ENCODE peak calls at places on chromosomes 2 and 18, in four cellular contexts. A, C, K and P are unnamed samples.

GRCh38 chr2:239065537-239065936 is 217.7 kb downstream of the TWIST2 start:
- DNase-seq in A (no peak), K (no peak), C (no peak), P (no peak)

GRCh38 chr2:46858697-46859080 is 56.9 kb downstream of the MCFD2 start:
- DNase-seq in K (no peak), A (peak), C (no peak), P (no peak)

GRCh38 chr2:216777637-216778273 is 82.1 kb downstream of the TNP1 start:
- DNase-seq in C (peak), A (peak), K (peak), P (no peak)

GRCh38 chr2:157838442-157839161 is 37.5 kb downstream of the ACVR1 start:
- DNase-seq in K (peak), A (peak), C (peak), P (no peak)

GRCh38 chr18:2547477-2548087 is 23.7 kb downstream of the METTL4 start:
- DNase-seq in K (peak), C (peak), A (peak), P (peak)

GRCh38 chr18:26621161-26622026 is 73.0 kb upstream of the KCTD1 start:
- DNase-seq in C (peak), A (peak), K (peak), P (no peak)

GRCh38 chr18:31302991-31303390 is 15.0 kb upstream of the DSG1 start:
- DNase-seq in C (no peak), A (no peak), K (no peak), P (peak)

GRCh38 chr2:203583696-203584095 is 48.6 kb upstream of the RAPH1 start:
- DNase-seq in A (peak), C (peak), K (no peak), P (no peak)

GRCh38 chr2:28765316-28765715 is 13.7 kb downstream of the PPP1CB start:
- DNase-seq in A (peak), K (no peak), C (no peak), P (no peak)

GRCh38 chr2:94879314-94879981 is 8.2 kb downstream of the TEKT4 start:
- DNase-seq in A (no peak), K (no peak), C (no peak), P (no peak)

GRCh38 chr18:3624818-3625716 is 175.1 kb downstream of the TGIF1 start:
- DNase-seq in A (peak), C (peak), K (peak), P (peak)

GRCh38 chr2:238936162-238937052 is 88.5 kb downstream of the TWIST2 start:
- DNase-seq in C (no peak), K (no peak), A (no peak), P (no peak)

GRCh38 chr2:71347517-71347916 is 15.9 kb downstream of the ZNF638 start:
- DNase-seq in K (peak), C (peak), A (peak), P (no peak)

GRCh38 chr2:198692907-198693510 is 764.7 kb downstream of the SATB2 start:
- DNase-seq in A (no peak), K (no peak), C (no peak), P (no peak)

GRCh38 chr2:101524811-101525430 is 50.0 kb upstream of the RFX8 start:
- DNase-seq in A (no peak), C (no peak), K (no peak), P (no peak)

GRCh38 chr2:229921101-229921891 is 513 bp downstream of the TRIP12 start:
- DNase-seq in K (peak), A (peak), C (peak), P (no peak)

GRCh38 chr2:101341901-101342624 is 33.6 kb upstream of the RNF149 start:
- DNase-seq in C (peak), A (peak), K (peak), P (peak)

GRCh38 chr2:160253440-160254296 is 53.6 kb upstream of the ITGB6 start:
- DNase-seq in A (peak), K (no peak), C (peak), P (peak)

GRCh38 chr2:7612969-7613368 is 695.8 kb downstream of the RNF144A start:
- DNase-seq in A (peak), C (no peak), K (no peak), P (no peak)

GRCh38 chr18:64966667-64967066 is 784.1 kb upstream of the CDH7 start:
- DNase-seq in C (peak), A (no peak), K (no peak), P (no peak)

GRCh38 chr18:37435996-37436395 is 129.6 kb downstream of the CELF4 start:
- DNase-seq in C (no peak), A (no peak), K (no peak), P (no peak)

GRCh38 chr18:50928551-50928950 is 39.3 kb upstream of the ELAC1 start:
- DNase-seq in A (peak), C (no peak), K (peak), P (no peak)

GRCh38 chr2:226631671-226632070 is 167.9 kb downstream of the IRS1 start:
- DNase-seq in A (no peak), K (no peak), C (no peak), P (no peak)

GRCh38 chr18:35005963-35006577 is 35.1 kb upstream of the MAPRE2 start:
- DNase-seq in A (peak), C (peak), K (peak), P (peak)

GRCh38 chr2:149038442-149039212 is at the start of gene LYPD6B:
- DNase-seq in C (peak), K (no peak), A (no peak), P (no peak)

GRCh38 chr2:22995576-22995975 is 389.4 kb upstream of the KLHL29 start:
- DNase-seq in C (no peak), K (no peak), A (no peak), P (no peak)

GRCh38 chr2:216335252-216335651 is 37.0 kb downstream of the MARCHF4 start:
- DNase-seq in A (no peak), K (no peak), C (no peak), P (no peak)

GRCh38 chr2:182047544-182047943 is 61.9 kb downstream of the PPP1R1C start:
- DNase-seq in K (no peak), A (no peak), C (no peak), P (no peak)

GRCh38 chr18:45402485-45403056 is 212.7 kb upstream of the SLC14A2 start:
- DNase-seq in K (no peak), A (peak), C (peak), P (peak)

GRCh38 chr2:225002656-225003045 is 39.6 kb downstream of the DOCK10 start:
- DNase-seq in A (no peak), K (no peak), C (peak), P (peak)

GRCh38 chr18:79942786-79943607 is 8.5 kb downstream of the SLC66A2 start:
- DNase-seq in K (no peak), C (peak), A (no peak), P (no peak)

GRCh38 chr2:62705859-62706720 is 577 bp downstream of the EHBP1 start:
- DNase-seq in K (peak), C (peak), A (peak), P (no peak)
- TF ChIP-seq CTCF in K (peak), C (no peak), A (peak), P (no peak)

DNA sequence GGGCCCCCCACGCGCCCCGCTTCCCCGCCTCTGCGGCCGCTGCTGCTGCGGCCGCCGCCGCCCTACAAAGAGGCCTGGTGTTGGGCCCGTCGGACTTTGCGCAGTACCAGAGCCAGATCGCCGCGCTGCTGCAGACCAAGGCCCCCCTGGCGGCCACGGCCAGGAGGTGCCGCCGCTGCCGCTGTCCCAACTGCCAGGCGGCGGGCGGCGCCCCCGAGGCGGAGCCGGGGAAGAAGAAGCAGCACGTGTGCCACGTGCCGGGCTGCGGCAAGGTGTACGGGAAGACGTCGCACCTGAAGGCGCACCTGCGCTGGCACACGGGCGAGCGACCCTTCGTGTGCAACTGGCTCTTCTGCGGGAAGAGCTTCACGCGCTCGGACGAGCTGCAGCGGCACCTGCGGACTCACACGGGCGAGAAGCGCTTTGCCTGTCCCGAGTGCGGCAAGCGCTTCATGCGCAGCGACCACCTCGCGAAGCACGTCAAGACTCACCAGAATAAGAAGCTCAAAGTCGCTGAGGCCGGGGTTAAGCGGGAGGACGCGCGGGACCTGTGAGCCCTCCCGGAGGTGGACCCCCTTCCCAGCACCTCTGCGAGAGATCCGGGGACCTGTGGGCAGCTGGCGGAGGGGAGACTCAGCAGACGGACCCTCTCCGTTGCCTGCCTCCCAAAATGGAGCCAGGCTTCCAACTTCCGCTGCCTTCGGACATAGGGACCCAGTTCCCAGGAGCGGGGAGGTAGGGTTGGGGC is 1.9 kb downstream of the SP5 start:
- DNase-seq in C (peak), K (no peak), A (no peak), P (no peak)
- H3K4me3 ChIP-seq in C (no peak), K (no peak), A (no peak), P (no peak)

DNA sequence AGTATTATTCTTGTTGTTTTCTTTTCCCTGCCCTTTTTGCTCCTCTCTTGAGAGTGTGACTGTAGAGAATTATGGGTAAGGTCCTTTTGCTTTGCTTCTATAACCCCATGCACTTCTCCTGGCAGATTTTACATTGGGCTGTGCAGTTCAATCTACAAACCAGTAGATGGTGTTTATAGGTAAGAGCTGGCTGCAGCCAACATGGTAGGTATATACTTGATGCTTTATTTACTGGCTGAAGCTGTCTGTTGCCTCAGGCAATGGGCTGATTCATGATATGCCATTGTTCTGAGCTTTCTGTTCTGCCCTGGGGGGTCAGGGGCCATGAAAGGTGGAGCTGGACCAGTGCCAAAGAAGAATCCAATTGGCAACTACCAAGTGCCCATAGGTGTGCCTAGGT is 48.3 kb upstream of the MYL1 start:
- DNase-seq in C (no peak), K (no peak), A (peak), P (no peak)
- TF ChIP-seq CTCF in C (no peak), K (no peak), A (peak), P (peak)

GRCh38 chr2:142065700-142066099 is 65.1 kb downstream of the LRP1B start:
- DNase-seq in C (no peak), A (no peak), K (no peak), P (no peak)

GRCh38 chr2:142065156-142065555 is 65.7 kb downstream of the LRP1B start:
- DNase-seq in C (no peak), A (no peak), K (no peak), P (no peak)

DNA sequence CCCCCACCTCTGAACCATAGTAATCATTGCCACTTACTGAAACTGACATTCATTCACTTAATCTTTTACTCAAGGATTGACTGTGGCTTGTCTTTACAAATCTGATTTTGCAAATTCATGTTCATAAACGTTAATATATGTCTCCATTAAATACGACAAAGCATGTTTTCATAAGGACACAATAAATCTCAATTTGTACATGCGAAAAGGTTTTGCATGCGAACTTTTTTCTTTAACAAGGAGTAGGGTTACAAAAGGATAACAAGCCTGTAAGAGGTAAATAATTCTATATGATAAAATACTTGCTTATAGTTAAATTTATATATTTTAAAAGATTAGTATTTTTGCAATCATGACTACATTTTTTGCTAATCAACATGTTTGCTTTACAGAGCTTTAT is 61.3 kb downstream of the LRP1B start:
- DNase-seq in A (no peak), C (no peak), K (no peak), P (no peak)
- H3K4me3 ChIP-seq in A (no peak), C (no peak), K (no peak), P (no peak)

GRCh38 chr2:3738454-3738853 is 35.1 kb downstream of the DCDC2C start:
- DNase-seq in A (peak), K (peak), C (no peak), P (no peak)
- TF ChIP-seq CTCF in A (peak), K (peak), C (no peak), P (peak)

DNA sequence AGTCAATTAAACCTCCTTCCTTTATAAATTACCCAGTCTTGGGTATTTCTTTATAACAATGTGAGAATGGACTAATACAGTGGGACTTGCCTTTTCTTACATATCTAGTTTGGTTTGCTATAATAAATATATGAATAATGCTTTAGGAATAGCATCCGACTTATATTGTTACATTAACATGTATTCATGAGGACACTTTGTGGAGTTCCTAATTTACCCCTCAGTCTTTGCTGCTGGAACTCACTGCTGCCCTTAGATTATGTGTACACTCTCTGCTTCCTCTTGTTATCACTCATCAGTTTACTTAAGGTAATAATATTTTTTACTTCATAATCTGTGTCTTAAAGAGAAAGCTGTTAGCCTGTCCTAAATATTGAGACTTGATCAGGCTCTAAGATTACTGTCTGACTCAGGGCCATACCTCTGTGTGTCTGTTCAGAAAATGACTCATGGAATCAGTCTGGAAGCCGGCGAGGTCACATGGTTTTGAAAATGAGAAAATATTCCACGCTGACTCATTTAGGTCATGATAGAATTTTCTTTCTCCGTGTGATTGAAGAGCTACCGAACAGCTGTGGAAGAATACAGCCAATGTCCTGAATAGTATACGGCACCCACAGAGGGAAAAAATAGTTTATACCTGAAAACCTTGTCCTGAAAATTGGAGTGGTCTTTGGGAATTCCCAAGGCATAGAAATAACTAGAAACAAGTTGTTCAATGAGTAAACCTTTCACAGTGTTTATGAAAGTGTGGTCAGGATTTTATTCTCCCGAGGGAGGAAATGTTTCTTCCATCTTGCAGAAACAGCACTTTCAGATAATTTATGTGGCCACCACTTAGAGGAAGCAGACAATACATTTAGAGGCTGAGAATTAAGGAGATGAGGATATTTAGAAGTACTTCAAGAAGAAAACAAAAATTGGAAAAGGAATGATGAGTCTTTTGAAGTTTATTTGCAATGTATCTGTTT is 156.4 kb downstream of the DSEL start:
- DNase-seq in C (peak), A (peak), K (no peak), P (peak)
- H3K4me3 ChIP-seq in C (no peak), A (peak), K (no peak), P (peak)

DNA sequence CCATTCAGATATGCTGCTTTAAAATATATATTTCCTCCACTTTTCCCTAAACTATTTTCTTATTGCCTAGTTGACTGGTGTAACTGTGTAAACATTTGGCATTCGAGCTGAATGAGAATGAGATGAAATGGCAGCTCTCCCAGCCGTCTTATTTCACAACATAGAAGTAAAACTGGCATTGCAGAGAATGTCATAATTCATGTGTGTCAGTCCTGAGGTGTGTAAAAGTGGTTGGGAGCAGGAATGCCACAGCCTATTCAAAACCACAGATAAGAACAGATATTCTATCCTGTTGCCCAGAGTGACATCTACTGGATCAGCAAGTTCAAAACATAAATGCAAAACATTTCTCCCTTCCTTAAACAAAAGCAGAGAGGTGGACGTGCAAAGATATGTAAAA is 565.5 kb upstream of the CHAC2 start:
- DNase-seq in A (peak), C (peak), K (no peak), P (peak)
- TF ChIP-seq CTCF in A (peak), C (no peak), K (no peak), P (peak)

GRCh38 chr2:191183516-191183915 is 32.7 kb upstream of the STAT4 start:
- DNase-seq in C (no peak), K (no peak), A (no peak), P (no peak)
- H3K4me3 ChIP-seq in C (no peak), K (no peak), A (no peak), P (no peak)

GRCh38 chr18:70464343-70465114 is 175.7 kb downstream of the SOCS6 start:
- DNase-seq in C (peak), K (peak), A (peak), P (peak)
- TF ChIP-seq CTCF in C (no peak), K (peak), A (peak), P (peak)

GRCh38 chr18:63480892-63481291 is 4.1 kb downstream of the SERPINB5 start:
- DNase-seq in K (no peak), C (no peak), A (no peak), P (no peak)
- H3K4me3 ChIP-seq in K (no peak), C (no peak), A (no peak), P (no peak)